ENCODE peak calls at places on chromosomes 4 and X, in four cellular contexts. R is adrenal gland, P is fibroblast of lung, V is mammary epithelial cell. H is an unnamed sample. For H3K9me3, the result is how much of the 10 kb centered on the place peaks cover.

GRCh38 chr4:147409350-147409749 is 71.5 kb upstream of the EDNRA start:
- DNase-seq in V (peak), P (peak), R (no peak), H (no peak)

GRCh38 chrX:9393571-9393970 is 71.3 kb upstream of the TBL1X start:
- DNase-seq in P (no peak), R (no peak), V (no peak), H (no peak)

GRCh38 chr4:92776080-92776479 is 472.3 kb downstream of the GRID2 start:
- DNase-seq in V (no peak), R (no peak), P (no peak), H (no peak)

GRCh38 chr4:43855283-43855682 is 593.3 kb downstream of the KCTD8 start:
- DNase-seq in R (no peak), V (no peak), P (no peak), H (no peak)

GRCh38 chrX:74251006-74251930 is 52.7 kb upstream of the ZCCHC13 start:
- DNase-seq in R (peak), V (peak), P (peak), H (no peak)

GRCh38 chrX:38279188-38279587 is 48.1 kb downstream of the RPGR start:
- DNase-seq in R (no peak), V (no peak), P (peak), H (no peak)

GRCh38 chr4:73446336-73446938 is 10.4 kb downstream of the AFP start:
- DNase-seq in R (peak), P (peak), V (peak), H (no peak)

GRCh38 chr4:118968006-118968405 is 79.4 kb downstream of the SYNPO2 start:
- DNase-seq in V (peak), R (peak), P (peak), H (peak)

GRCh38 chrX:153374426-153374825 is 26.7 kb downstream of the PNMA6E start:
- DNase-seq in R (no peak), V (no peak), P (peak), H (no peak)

GRCh38 chrX:136200466-136200865 is 50.7 kb downstream of the MAP7D3 start:
- DNase-seq in R (no peak), P (peak), V (peak), H (no peak)

GRCh38 chrX:136691028-136691809 is 43.3 kb downstream of the CD40LG start:
- DNase-seq in V (peak), R (no peak), P (no peak), H (no peak)

GRCh38 chr4:138555584-138555983 is 313.4 kb upstream of the SLC7A11 start:
- DNase-seq in R (no peak), V (no peak), P (peak), H (no peak)

GRCh38 chr4:84965558-84966381 is 720 bp downstream of the WDFY3 start:
- DNase-seq in P (no peak), V (peak), R (peak), H (peak)

GRCh38 chr4:25506032-25506571 is 129.0 kb downstream of the ANAPC4 start:
- DNase-seq in P (no peak), R (no peak), V (no peak), H (peak)

GRCh38 chr4:10731690-10732089 is 47.1 kb upstream of the CLNK start:
- DNase-seq in V (no peak), P (no peak), R (no peak), H (no peak)

GRCh38 chr4:152709675-152710438 is 30.1 kb upstream of the TMEM154 start:
- DNase-seq in R (no peak), V (peak), P (no peak), H (no peak)

GRCh38 chr4:30718889-30719252 is 1.3 kb upstream of the PCDH7 start:
- DNase-seq in V (peak), R (no peak), P (peak), H (no peak)

GRCh38 chr4:46250997-46251396 is 127.1 kb upstream of the GABRG1 start:
- DNase-seq in V (no peak), P (no peak), R (no peak), H (no peak)

GRCh38 chr4:156638332-156638731 is 333.3 kb downstream of the PDGFC start:
- DNase-seq in V (no peak), P (peak), R (no peak), H (no peak)

GRCh38 chr4:1635452-1635851 is 48.7 kb downstream of the FAM53A start:
- DNase-seq in P (no peak), R (no peak), V (no peak), H (peak)

GRCh38 chr4:133146574-133147198 is 2.4 kb upstream of the PCDH10 start:
- DNase-seq in V (no peak), P (peak), R (no peak), H (peak)

GRCh38 chr4:102341201-102341600 is 4.1 kb downstream of the SLC39A8 start:
- DNase-seq in V (no peak), R (no peak), P (no peak), H (no peak)

GRCh38 chrX:16874458-16875095 is 4.4 kb upstream of the RBBP7 start:
- DNase-seq in P (no peak), R (no peak), V (no peak), H (no peak)

GRCh38 chrX:87525771-87526229 is 8.2 kb downstream of the KLHL4 start:
- DNase-seq in R (no peak), P (peak), V (peak), H (no peak)

GRCh38 chrX:125398959-125399440 is 79.3 kb downstream of the TEX13C start:
- DNase-seq in V (no peak), P (no peak), R (no peak), H (no peak)

GRCh38 chr4:115418997-115419396 is 305.6 kb upstream of the NDST4 start:
- DNase-seq in P (no peak), V (no peak), R (no peak), H (no peak)

GRCh38 chrX:122567911-122568310 is 616.2 kb upstream of the GRIA3 start:
- DNase-seq in P (no peak), R (no peak), V (no peak), H (no peak)

GRCh38 chrX:122094611-122095010 is 1047.2 kb downstream of the GLUD2 start:
- DNase-seq in V (peak), R (no peak), P (no peak), H (no peak)

GRCh38 chr4:108337923-108338322 is 169.2 kb upstream of the LEF1 start:
- DNase-seq in V (peak), P (no peak), R (peak), H (no peak)

GRCh38 chrX:18898517-18898916 is 85.4 kb downstream of the PHKA2 start:
- DNase-seq in V (no peak), R (no peak), P (no peak), H (no peak)

GRCh38 chr4:151866266-151866918 is 105.6 kb upstream of the GATB start:
- DNase-seq in V (no peak), R (peak), P (no peak), H (no peak)

GRCh38 chr4:45989775-45990174 is 134.1 kb downstream of the GABRG1 start:
- DNase-seq in V (no peak), P (no peak), R (no peak), H (no peak)

GRCh38 chrX:7987160-7987992 is 60.2 kb upstream of the PNPLA4 start:
- DNase-seq in R (no peak), V (peak), P (no peak), H (no peak)

GRCh38 chrX:134716620-134717012 is 58.3 kb upstream of the PLAC1 start:
- DNase-seq in R (no peak), P (no peak), V (no peak), H (no peak)

GRCh38 chr4:99614491-99614890 is 39.9 kb downstream of the MTTP start:
- DNase-seq in R (no peak), V (no peak), P (no peak), H (no peak)

GRCh38 chr4:108644237-108644636 is 6.2 kb upstream of the OSTC start:
- DNase-seq in R (no peak), V (peak), P (no peak), H (no peak)

GRCh38 chr4:123397276-123398150 is 918 bp downstream of the SPRY1 start:
- DNase-seq in V (peak), R (peak), P (peak), H (peak)

GRCh38 chrX:52865328-52865980 is 2.4 kb downstream of the XAGE3 start:
- DNase-seq in V (no peak), R (no peak), P (no peak), H (no peak)

GRCh38 chr4:174716986-174717770 is 111.9 kb downstream of the GLRA3 start:
- DNase-seq in V (no peak), P (no peak), R (no peak), H (no peak)

DNA sequence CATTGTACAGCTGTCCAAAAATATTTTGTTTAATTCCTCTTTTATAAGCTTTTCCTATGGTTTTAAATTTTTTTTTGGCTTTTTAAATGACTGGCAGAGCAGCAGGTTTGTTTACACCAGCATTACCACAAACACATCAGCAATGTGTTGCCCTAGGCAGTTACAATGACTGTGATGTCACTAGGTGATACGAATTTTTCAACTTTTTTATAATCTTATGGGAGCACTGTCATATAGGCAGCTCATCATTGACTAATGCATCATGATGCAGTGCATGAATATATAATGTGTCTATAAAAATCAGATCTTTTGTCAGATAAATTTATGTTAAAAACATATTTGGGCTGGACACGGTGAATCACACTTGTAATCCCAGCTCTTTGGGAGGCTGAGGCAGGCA is 231.7 kb upstream of the SLIT2 start:
- DNase-seq in P (no peak), R (no peak), V (no peak), H (no peak)
- H3K27ac ChIP-seq in P (no peak), R (no peak), V (no peak), H (no peak)

DNA sequence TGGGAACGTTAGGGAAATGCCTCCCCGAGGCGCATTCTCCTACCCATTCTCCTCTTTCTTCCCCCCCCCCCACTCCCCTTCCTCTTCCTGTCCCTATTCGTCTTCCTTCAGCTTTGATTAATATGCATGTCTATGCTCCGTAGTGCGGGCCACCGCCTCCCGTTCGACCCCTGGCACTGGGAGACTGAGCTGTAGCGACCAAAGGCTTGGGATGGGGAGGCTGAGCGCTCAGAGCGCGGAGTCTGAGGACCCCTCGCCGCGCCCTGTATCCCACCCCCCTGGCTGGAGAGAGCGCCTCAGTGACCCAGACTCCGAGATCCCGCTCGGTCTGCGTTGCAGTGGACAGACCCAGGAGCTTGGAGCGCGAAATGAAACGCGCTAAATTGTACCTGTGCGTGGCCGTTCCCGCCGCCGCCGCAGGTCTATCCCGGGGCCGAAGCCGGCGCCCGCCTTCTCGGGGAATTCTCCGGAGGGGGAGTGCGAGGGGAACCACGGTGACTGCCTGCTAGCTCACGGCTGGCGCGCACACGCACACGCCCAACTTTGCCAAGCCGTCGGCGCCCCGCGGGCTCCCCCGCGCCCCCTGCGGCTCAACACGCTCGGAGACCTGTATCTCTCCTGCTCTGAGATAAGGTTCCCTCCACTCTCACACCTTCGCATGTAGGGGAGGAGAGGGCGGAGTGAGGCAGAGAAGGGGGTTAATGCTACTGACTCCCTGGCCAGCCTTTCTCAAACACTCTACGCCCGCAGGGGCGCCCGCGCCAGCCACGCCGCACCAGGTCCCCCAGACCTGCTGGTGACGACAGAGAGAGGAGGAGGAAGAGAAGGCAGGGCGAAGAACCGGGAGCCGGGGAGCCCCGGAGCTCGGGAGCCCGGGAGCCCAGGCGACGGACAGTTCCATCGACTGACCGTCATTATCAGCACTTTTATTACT is 1.5 kb upstream of the PTCHD1 start:
- DNase-seq in P (no peak), R (no peak), V (no peak), H (peak)
- H3K4me3 ChIP-seq in P (no peak), R (no peak), V (no peak), H (no peak)

DNA sequence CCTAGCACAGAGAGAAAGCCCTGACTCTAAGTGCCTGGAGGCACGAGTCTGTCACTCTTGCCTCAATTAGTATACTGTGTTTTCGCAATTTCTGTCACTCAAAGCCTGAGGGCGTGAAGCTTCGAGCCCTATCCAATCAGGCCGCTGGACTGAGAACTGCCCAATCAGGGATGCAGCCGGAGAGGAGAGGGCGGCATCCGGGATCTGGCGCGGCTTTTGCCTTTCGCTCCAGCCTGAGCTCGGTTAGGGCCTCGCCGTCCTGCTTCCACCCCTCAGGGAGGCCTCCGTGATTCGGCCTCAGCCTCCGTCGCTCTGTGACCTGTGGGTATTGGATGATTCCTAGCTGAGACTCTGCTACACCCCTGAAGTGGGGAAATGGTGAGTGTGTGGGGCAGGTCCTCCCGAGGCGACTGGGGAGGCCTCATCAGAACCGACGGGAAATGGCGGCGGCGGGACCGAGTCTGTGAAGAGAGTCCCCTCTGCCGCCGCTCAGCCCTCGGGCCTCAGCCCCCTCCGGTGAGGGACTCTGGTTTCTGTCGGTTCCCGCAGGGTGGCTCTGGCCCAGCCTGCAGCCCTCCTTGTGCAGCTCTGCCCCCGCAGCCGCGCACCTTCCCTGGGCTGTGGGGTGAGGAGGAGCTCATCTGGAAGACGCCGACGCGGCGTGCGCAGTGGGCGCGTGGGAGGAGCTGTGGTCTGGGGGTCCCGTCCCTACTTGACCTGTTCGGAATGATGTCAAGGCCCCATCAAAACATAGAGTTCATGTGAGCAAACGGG is 48.5 kb downstream of the ZNF141 start:
- DNase-seq in P (no peak), V (no peak), R (no peak), H (peak)
- H3K9me3 ChIP-seq in P (under half), V (under half), R (under half), H (under half)

DNA sequence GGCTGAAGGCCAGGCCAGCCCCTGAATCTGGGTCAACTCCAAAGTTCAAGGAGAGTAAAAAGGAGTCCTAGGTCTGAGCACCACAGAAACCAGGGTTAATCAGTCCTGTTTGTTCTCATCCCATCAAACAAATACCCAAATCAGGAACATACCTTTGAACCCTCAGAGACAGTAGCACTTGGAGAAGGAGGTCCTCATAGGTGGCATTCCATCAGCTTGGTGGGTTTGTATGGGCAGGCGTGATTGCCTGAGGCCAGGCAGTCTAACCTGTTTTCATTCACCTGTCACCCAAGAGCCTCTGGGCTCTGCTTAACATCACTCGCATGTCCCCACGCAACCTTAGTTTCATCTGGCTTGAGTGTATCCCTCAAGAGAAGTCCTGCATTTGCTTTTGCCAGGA is 17.5 kb upstream of the MBTPS2 start:
- DNase-seq in R (no peak), V (no peak), P (no peak), H (no peak)
- H3K27ac ChIP-seq in R (no peak), V (no peak), P (no peak), H (no peak)

DNA sequence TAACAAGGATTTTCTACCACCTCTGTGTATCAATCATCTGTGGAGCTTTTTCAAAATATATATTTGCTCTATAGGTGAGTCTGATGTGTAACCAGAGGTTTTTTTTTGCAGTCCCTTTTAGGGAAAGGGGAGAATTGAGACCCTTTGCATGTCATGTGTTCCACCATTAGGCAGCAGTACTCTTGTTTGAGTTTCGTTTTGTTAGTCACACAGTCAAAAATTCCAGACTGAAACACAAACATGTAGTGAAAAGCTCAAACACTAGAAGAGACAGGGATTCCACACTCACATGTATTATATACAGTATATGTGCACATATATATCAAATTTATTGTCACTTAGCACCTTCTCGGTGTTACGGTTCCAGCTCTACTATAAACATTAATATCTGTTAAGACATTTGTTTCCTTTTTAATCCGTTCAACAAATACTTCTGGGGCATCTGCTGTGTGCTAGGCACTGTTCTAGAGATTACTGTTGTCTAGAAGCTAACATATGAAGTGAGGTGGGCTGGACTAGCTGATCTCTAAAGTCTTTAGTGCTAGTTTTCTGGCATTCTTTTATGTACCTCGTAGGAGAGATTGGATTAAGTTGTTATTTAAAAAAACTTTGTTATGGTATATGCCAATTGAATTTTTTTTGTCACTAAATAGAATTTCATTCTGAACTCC is 5.5 kb downstream of the USP9X start:
- DNase-seq in V (peak), P (no peak), R (no peak), H (no peak)
- H3K4me3 ChIP-seq in V (no peak), P (peak), R (no peak), H (no peak)